ENCODE peak calls at places on chromosomes 2 and 18, in seven cellular contexts. H, R, I, S, Y, J and G are unnamed samples.

GRCh38 chr2:12931211-12931844 is 214.6 kb downstream of the TRIB2 start:
- DNase-seq in H (peak), I (peak), J (peak), S (no peak), Y (peak), R (no peak), G (no peak)

GRCh38 chr2:171706152-171706803 is 19.0 kb downstream of the DYNC1I2 start:
- DNase-seq in S (peak), I (peak), H (peak), J (peak), Y (peak), R (no peak), G (no peak)

GRCh38 chr2:96534701-96535181 is 1.8 kb upstream of the ARID5A start:
- DNase-seq in I (no peak), Y (no peak), R (no peak), J (peak), S (no peak), H (no peak), G (no peak)

GRCh38 chr2:10960606-10961489 is 49.1 kb downstream of the KCNF1 start:
- DNase-seq in R (no peak), J (no peak), S (no peak), I (no peak), Y (no peak), H (no peak), G (no peak)

GRCh38 chr2:95377724-95378123 is 24.8 kb upstream of the FAHD2A start:
- DNase-seq in H (no peak), Y (no peak), J (no peak), S (no peak), R (no peak), I (no peak), G (no peak)

GRCh38 chr2:181760521-181760920 is 80.2 kb upstream of the NEUROD1 start:
- DNase-seq in S (no peak), I (no peak), J (no peak), R (no peak), H (no peak), Y (no peak), G (no peak)

GRCh38 chr2:151027147-151027546 is 234.5 kb downstream of the RBM43 start:
- DNase-seq in Y (no peak), S (no peak), R (no peak), J (no peak), I (no peak), H (no peak), G (no peak)

GRCh38 chr2:96934096-96934495 is 52.3 kb downstream of the FAM178B start:
- DNase-seq in J (no peak), R (no peak), I (no peak), H (no peak), Y (no peak), S (no peak), G (no peak)

GRCh38 chr2:235627682-235628081 is 133.8 kb downstream of the AGAP1 start:
- DNase-seq in R (no peak), J (no peak), H (no peak), S (no peak), I (no peak), Y (no peak), G (no peak)

GRCh38 chr2:70029814-70030409 is 57.4 kb upstream of the PCBP1 start:
- DNase-seq in S (peak), R (no peak), H (no peak), Y (no peak), I (peak), J (peak), G (peak)

GRCh38 chr2:61179701-61180639 is 18.0 kb downstream of the C2orf74 start:
- DNase-seq in R (no peak), J (peak), Y (no peak), I (peak), S (no peak), H (no peak), G (no peak)
- TF ChIP-seq RFX5 in R (no peak), J (no peak), Y (no peak), I (no peak), S (no peak), H (no peak), G (no peak)

DNA sequence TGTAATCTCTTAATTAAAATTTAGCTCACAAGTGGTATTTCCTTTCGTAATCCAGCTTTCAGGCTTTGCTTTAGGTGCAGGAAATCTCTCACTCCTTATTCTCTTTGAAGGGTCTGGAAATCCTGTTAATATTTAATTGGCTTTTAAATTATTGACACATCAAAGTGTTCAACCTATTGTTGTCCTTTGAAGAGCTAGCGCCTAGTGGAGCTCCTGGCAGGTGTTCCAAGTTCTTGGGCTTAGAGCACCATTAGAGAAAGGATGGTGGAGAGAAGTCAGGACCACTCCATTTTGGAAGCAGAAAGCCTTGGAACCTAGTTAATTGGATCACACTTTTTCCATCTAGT is 92.4 kb downstream of the CABLES1 start:
- DNase-seq in I (no peak), J (no peak), S (no peak), R (no peak), Y (peak), H (no peak), G (no peak)
- TF ChIP-seq RAD21 in I (no peak), J (no peak), S (no peak), R (no peak), Y (no peak), H (no peak), G (no peak)

GRCh38 chr2:238790877-238791276 is 57.0 kb upstream of the TWIST2 start:
- DNase-seq in Y (no peak), I (no peak), S (no peak), R (no peak), H (no peak), J (no peak), G (no peak)
- TF ChIP-seq RFX5 in Y (no peak), I (no peak), S (no peak), R (no peak), H (no peak), J (no peak), G (no peak)

GRCh38 chr2:46731280-46731679 is 184.3 kb downstream of the MCFD2 start:
- DNase-seq in R (no peak), S (no peak), I (no peak), J (no peak), H (no peak), Y (no peak), G (no peak)
- TF ChIP-seq RAD21 in R (no peak), S (no peak), I (no peak), J (no peak), H (no peak), Y (no peak), G (no peak)

GRCh38 chr2:154707994-154708393 is 9.5 kb downstream of the KCNJ3 start:
- DNase-seq in Y (no peak), I (no peak), S (no peak), H (no peak), R (no peak), J (no peak), G (no peak)

GRCh38 chr2:154710078-154710477 is 11.6 kb downstream of the KCNJ3 start:
- DNase-seq in J (no peak), Y (no peak), H (no peak), R (no peak), I (no peak), S (no peak), G (no peak)

GRCh38 chr2:154713605-154714004 is 15.1 kb downstream of the KCNJ3 start:
- DNase-seq in H (no peak), I (no peak), J (no peak), Y (no peak), S (no peak), R (no peak), G (no peak)

GRCh38 chr2:154709215-154709614 is 10.7 kb downstream of the KCNJ3 start:
- DNase-seq in S (no peak), H (no peak), I (no peak), R (no peak), Y (no peak), J (no peak), G (no peak)

GRCh38 chr2:154710685-154711084 is 12.2 kb downstream of the KCNJ3 start:
- DNase-seq in Y (no peak), R (no peak), I (no peak), H (no peak), S (no peak), J (no peak), G (no peak)
- TF ChIP-seq RFX5 in Y (no peak), R (no peak), I (no peak), H (no peak), S (no peak), J (no peak), G (no peak)

DNA sequence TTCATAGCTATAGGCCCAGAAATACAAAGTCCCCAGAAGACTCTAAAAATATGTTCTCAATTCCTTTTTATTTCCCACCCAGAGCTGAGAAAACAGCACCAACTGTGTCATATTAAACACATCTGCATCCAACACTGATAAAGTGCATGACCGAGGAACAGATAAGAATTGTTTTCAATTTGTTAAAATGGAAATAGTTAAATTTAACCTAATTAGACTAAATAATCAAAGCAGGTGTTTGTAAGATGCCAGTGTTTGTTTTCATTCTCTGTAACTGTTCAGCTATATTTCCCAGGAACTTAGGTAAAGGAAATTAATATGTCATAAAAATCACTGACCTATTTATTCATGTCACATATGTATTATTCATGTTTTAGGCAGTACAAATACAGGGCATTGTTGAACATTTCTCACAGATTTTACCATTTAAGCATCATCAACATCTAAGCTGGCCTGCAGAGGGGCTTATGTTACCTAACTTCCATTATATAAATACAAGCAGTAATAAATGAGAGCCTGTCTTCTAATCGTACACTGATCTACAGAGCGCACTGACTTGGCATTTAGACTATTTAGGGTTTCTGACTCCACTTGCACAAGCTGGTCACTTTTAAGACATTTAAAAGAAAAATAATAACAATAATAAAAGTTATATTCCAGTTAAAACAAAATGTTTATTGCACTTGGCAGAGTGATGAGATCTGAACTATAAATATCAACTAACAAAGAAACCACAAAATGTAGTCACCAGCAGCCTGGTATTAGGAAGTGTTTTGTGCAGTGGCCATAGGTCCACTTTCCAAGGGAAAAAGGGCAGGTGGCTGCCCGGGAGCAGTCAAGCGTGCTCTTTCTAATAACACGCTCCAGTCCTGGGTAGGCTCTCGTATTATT is 86.6 kb upstream of the ZFP36L2 start:
- DNase-seq in I (peak), Y (no peak), J (peak), S (no peak), R (no peak), H (no peak), G (no peak)
- TF ChIP-seq RAD21 in I (peak), Y (no peak), J (peak), S (no peak), R (no peak), H (no peak), G (no peak)

DNA sequence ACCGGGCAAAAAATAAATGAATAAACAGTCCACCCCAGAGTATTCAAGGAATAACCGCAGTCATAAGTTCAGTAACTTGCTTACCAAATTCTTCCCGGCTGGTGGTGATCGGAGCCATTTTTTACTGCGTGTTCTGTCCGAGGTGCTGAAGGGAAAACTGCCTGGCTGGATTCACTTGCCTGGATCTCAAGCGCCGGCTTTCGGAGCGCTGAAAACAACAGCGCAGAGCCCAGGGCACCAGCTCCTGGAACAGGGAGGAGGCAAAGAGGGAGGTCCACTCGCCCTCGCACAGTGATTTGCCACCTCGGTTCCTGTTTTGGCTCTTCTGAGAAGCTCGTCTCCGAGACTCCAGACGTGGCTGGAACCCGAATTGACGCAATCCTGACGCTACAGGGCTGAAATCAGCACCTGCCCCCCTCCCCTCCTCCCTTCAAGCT is at the start of gene SYT4:
- DNase-seq in R (no peak), J (peak), H (no peak), Y (peak), I (peak), S (no peak), G (peak)
- TF ChIP-seq RFX5 in R (no peak), J (no peak), H (no peak), Y (no peak), I (no peak), S (no peak), G (no peak)

GRCh38 chr2:20050712-20051517 is 513 bp downstream of the LAPTM4A start:
- DNase-seq in J (peak), S (peak), Y (peak), H (peak), R (no peak), I (peak), G (peak)

GRCh38 chr2:20048488-20049443 is 2.7 kb downstream of the LAPTM4A start:
- DNase-seq in R (no peak), Y (no peak), H (no peak), J (no peak), I (no peak), S (no peak), G (no peak)

GRCh38 chr2:20051518-20052228 is at the start of gene LAPTM4A:
- DNase-seq in R (peak), S (peak), Y (peak), J (peak), H (peak), I (peak), G (peak)

GRCh38 chr2:20049631-20050030 is 1.8 kb downstream of the LAPTM4A start:
- DNase-seq in I (peak), R (no peak), J (no peak), S (no peak), Y (no peak), H (no peak), G (no peak)

DNA sequence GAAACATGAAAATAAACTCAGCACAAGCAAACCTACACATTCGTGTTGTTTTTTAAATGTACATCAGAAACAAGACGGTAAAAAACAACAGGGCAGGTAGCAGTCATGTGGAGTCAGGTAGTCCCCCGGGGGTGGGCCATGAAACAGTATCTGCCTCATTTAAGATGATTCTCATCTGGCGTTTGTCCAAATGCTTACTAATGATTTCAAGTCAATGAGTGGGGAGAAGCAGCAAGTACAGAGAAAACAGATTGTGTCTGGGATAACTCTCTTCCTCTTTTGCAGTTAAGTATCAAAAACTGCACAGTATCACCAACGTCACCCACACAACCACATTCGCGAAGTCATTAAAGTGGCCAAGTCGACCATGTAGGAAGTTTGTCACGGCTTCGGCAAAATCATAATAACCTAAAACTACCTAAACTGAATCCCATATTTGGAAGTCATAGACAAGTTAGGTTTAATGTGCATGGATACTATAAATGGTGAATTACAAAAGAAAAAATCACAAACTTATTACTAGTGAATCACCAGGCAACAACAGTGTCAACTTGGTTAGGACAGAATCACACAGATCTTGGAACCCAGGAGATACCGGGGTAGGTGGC is 1.2 kb downstream of the LAPTM4A start:
- DNase-seq in R (peak), Y (peak), I (peak), H (no peak), J (peak), S (peak), G (no peak)
- TF ChIP-seq RAD21 in R (no peak), Y (no peak), I (no peak), H (no peak), J (no peak), S (no peak), G (no peak)